ENCODE peak calls at places on chromosomes 2 and 18, in four cellular contexts. One of them, this sample, is unnamed.
A peak's percentile ranks its signal among the peaks of the same experiment; 100 is the strongest.

GRCh38 chr2:15840969-15841368 is 99.4 kb upstream of the MYCN start:
- DNase-seq in foreskin fibroblast: no peak
- DNase-seq in cardiac muscle cell: no peak
- DNase-seq in WTC11: no peak
- DNase-seq in this sample: no peak

GRCh38 chr18:22285299-22286140 is 116.1 kb downstream of the GATA6 start:
- DNase-seq in foreskin fibroblast: no peak
- DNase-seq in cardiac muscle cell: peak; percentile 41
- DNase-seq in WTC11: no peak
- DNase-seq in this sample: no peak

GRCh38 chr2:217004636-217005035 is 144.8 kb upstream of the TNP1 start:
- DNase-seq in foreskin fibroblast: no peak
- DNase-seq in cardiac muscle cell: no peak
- DNase-seq in WTC11: no peak
- DNase-seq in this sample: no peak

GRCh38 chr2:218890369-218890768 is 9.7 kb downstream of the WNT10A start:
- DNase-seq in foreskin fibroblast: no peak
- DNase-seq in cardiac muscle cell: no peak
- DNase-seq in WTC11: peak; percentile 1
- DNase-seq in this sample: no peak

GRCh38 chr2:176504431-176504830 is 235.2 kb downstream of the MTX2 start:
- DNase-seq in foreskin fibroblast: no peak
- DNase-seq in cardiac muscle cell: no peak
- DNase-seq in WTC11: no peak
- DNase-seq in this sample: no peak

GRCh38 chr2:136118819-136119716 is 1.1 kb upstream of the CXCR4 start:
- DNase-seq in foreskin fibroblast: peak; percentile 17
- DNase-seq in cardiac muscle cell: no peak
- DNase-seq in WTC11: peak; percentile 66
- DNase-seq in this sample: peak; percentile 84

GRCh38 chr2:66700181-66700686 is 265.3 kb downstream of the MEIS1 start:
- DNase-seq in foreskin fibroblast: no peak
- DNase-seq in cardiac muscle cell: no peak
- DNase-seq in WTC11: no peak
- DNase-seq in this sample: no peak

GRCh38 chr2:190881480-190882326 is 1.1 kb downstream of the GLS start:
- DNase-seq in foreskin fibroblast: peak; percentile 81
- DNase-seq in cardiac muscle cell: peak; percentile 66
- DNase-seq in WTC11: peak; percentile 54
- DNase-seq in this sample: peak; percentile 83

GRCh38 chr2:105536175-105536574 is 137.3 kb upstream of the FHL2 start:
- DNase-seq in foreskin fibroblast: no peak
- DNase-seq in cardiac muscle cell: no peak
- DNase-seq in WTC11: no peak
- DNase-seq in this sample: no peak

GRCh38 chr2:4753721-4754120 is 938.5 kb upstream of the SOX11 start:
- DNase-seq in foreskin fibroblast: no peak
- DNase-seq in cardiac muscle cell: no peak
- DNase-seq in WTC11: no peak
- DNase-seq in this sample: no peak

GRCh38 chr2:238489431-238489830 is 62.7 kb downstream of the ASB1 start:
- DNase-seq in foreskin fibroblast: no peak
- DNase-seq in cardiac muscle cell: no peak
- DNase-seq in WTC11: no peak
- DNase-seq in this sample: no peak

GRCh38 chr2:146661494-146662096 is 1183.2 kb upstream of the ACVR2A start:
- DNase-seq in foreskin fibroblast: peak; percentile 60
- DNase-seq in cardiac muscle cell: peak; percentile 64
- DNase-seq in WTC11: no peak
- DNase-seq in this sample: no peak

GRCh38 chr2:199778655-199779054 is 72.3 kb downstream of the FTCDNL1 start:
- DNase-seq in foreskin fibroblast: no peak
- DNase-seq in cardiac muscle cell: no peak
- DNase-seq in WTC11: no peak
- DNase-seq in this sample: no peak

GRCh38 chr2:68431316-68431972 is 35.6 kb downstream of the FBXO48 start:
- DNase-seq in foreskin fibroblast: no peak
- DNase-seq in cardiac muscle cell: no peak
- DNase-seq in WTC11: no peak
- DNase-seq in this sample: no peak

GRCh38 chr18:48621240-48621639 is 82.4 kb downstream of the CTIF start:
- DNase-seq in foreskin fibroblast: peak; percentile 79
- DNase-seq in cardiac muscle cell: peak; percentile 75
- DNase-seq in WTC11: no peak
- DNase-seq in this sample: no peak

GRCh38 chr2:207163815-207164747 is 1.7 kb downstream of the KLF7 start:
- DNase-seq in foreskin fibroblast: peak; percentile 59
- DNase-seq in cardiac muscle cell: peak; percentile 78
- DNase-seq in WTC11: no peak
- DNase-seq in this sample: peak; percentile 74

GRCh38 chr2:30232027-30232800 is 880 bp downstream of the LBH start:
- DNase-seq in foreskin fibroblast: peak; percentile 49
- DNase-seq in cardiac muscle cell: peak; percentile 62
- DNase-seq in WTC11: peak; percentile 77
- DNase-seq in this sample: peak; percentile 72

GRCh38 chr18:35782926-35783325 is 189.6 kb upstream of the RMP24 start:
- DNase-seq in foreskin fibroblast: no peak
- DNase-seq in cardiac muscle cell: no peak
- DNase-seq in WTC11: no peak
- DNase-seq in this sample: no peak

DNA sequence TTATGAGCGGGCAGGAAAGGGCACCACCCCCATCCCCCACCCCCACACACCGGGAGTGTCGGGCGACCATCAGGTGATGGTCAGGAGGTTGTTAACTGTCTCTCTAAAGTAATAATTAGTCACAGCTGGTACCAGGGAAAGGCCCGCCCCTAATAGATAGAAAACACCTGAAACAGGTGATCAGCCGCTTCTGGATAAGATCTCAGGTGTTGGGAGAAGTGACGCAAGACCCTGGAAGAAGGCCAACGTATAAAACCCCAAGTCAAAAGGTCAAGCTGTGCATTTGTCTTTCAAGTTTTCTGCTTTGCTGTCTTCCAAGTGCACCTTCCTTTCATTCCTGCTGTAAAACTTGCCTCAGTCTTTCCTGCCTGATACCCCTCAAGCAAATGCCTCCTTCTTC is 59.6 kb upstream of the LINC00305 start:
- DNase-seq in foreskin fibroblast: no peak
- DNase-seq in cardiac muscle cell: no peak
- DNase-seq in WTC11: no peak
- DNase-seq in this sample: no peak
- TF ChIP-seq CTCF in foreskin fibroblast: no peak
- TF ChIP-seq CTCF in cardiac muscle cell: no peak
- TF ChIP-seq CTCF in WTC11: no peak
- TF ChIP-seq CTCF in this sample: no peak

GRCh38 chr2:40344364-40344763 is 107.5 kb downstream of the SLC8A1 start:
- DNase-seq in foreskin fibroblast: no peak
- DNase-seq in cardiac muscle cell: no peak
- DNase-seq in WTC11: no peak
- DNase-seq in this sample: no peak

GRCh38 chr2:40339026-40339425 is 112.9 kb downstream of the SLC8A1 start:
- DNase-seq in foreskin fibroblast: no peak
- DNase-seq in cardiac muscle cell: no peak
- DNase-seq in WTC11: no peak
- DNase-seq in this sample: no peak

GRCh38 chr2:40346535-40347354 is 105.1 kb downstream of the SLC8A1 start:
- DNase-seq in foreskin fibroblast: peak; percentile 67
- DNase-seq in cardiac muscle cell: peak; percentile 36
- DNase-seq in WTC11: no peak
- DNase-seq in this sample: no peak

GRCh38 chr2:40343904-40344303 is 108.0 kb downstream of the SLC8A1 start:
- DNase-seq in foreskin fibroblast: peak; percentile 88
- DNase-seq in cardiac muscle cell: peak; percentile 45
- DNase-seq in WTC11: no peak
- DNase-seq in this sample: no peak

GRCh38 chr2:40341198-40341597 is 110.7 kb downstream of the SLC8A1 start:
- DNase-seq in foreskin fibroblast: peak; percentile 55
- DNase-seq in cardiac muscle cell: peak; percentile 13
- DNase-seq in WTC11: no peak
- DNase-seq in this sample: no peak
- TF ChIP-seq CTCF in foreskin fibroblast: no peak
- TF ChIP-seq CTCF in cardiac muscle cell: no peak
- TF ChIP-seq CTCF in WTC11: no peak
- TF ChIP-seq CTCF in this sample: no peak

GRCh38 chr2:212520340-212520739 is 18.3 kb downstream of the ERBB4 start:
- DNase-seq in foreskin fibroblast: peak; percentile 2
- DNase-seq in cardiac muscle cell: no peak
- DNase-seq in WTC11: no peak
- DNase-seq in this sample: no peak

DNA sequence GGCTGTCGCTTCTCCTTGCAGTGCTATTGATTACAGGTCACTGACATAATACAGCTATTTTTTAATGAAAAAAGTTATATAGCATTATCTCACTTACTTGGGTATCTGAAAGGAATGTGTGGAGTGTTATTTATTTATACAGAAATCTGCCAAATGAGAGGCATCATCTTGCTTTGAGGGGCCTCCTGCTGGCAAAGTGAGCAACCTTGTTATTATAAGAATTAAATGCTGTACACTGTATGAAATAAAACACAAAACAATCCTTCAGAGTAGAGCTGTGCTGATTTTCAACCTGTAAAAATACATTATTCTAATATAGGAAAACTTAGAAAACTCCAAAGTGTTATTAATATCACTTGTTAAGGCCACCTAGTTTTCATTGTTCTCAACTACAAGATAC is 20.9 kb downstream of the ERBB4 start:
- DNase-seq in foreskin fibroblast: no peak
- DNase-seq in cardiac muscle cell: no peak
- DNase-seq in WTC11: no peak
- DNase-seq in this sample: no peak
- TF ChIP-seq CTCF in foreskin fibroblast: no peak
- TF ChIP-seq CTCF in cardiac muscle cell: no peak
- TF ChIP-seq CTCF in WTC11: no peak
- TF ChIP-seq CTCF in this sample: no peak

GRCh38 chr2:44880125-44880483 is 61.4 kb upstream of the SIX3 start:
- DNase-seq in foreskin fibroblast: no peak
- DNase-seq in cardiac muscle cell: no peak
- DNase-seq in WTC11: no peak
- DNase-seq in this sample: no peak
- TF ChIP-seq CTCF in foreskin fibroblast: no peak
- TF ChIP-seq CTCF in cardiac muscle cell: no peak
- TF ChIP-seq CTCF in WTC11: no peak
- TF ChIP-seq CTCF in this sample: no peak

This sample was measured in lower lobe of right lung.